ENCODE peak calls at places on chromosomes 2 and 18, in six cellular contexts. One of them, this sample, is unnamed.

GRCh38 chr2:66322481-66322880 is 112.4 kb upstream of the MEIS1 start:
- DNase-seq in RCC 7860: no peak
- DNase-seq in ascending aorta: no peak
- DNase-seq in tibial nerve: no peak
- DNase-seq in NCI-H1092 treated with DMSO at 0.1 percent for 48 hours: no peak
- DNase-seq in foreskin fibroblast: no peak
- DNase-seq in this sample: no peak

GRCh38 chr2:144183744-144184143 is 336.2 kb downstream of the ZEB2 start:
- DNase-seq in RCC 7860: no peak
- DNase-seq in ascending aorta: no peak
- DNase-seq in tibial nerve: no peak
- DNase-seq in NCI-H1092 treated with DMSO at 0.1 percent for 48 hours: no peak
- DNase-seq in foreskin fibroblast: peak
- DNase-seq in this sample: peak

GRCh38 chr2:165847001-165847400 is 53.0 kb upstream of the GALNT3 start:
- DNase-seq in RCC 7860: no peak
- DNase-seq in ascending aorta: no peak
- DNase-seq in tibial nerve: no peak
- DNase-seq in NCI-H1092 treated with DMSO at 0.1 percent for 48 hours: no peak
- DNase-seq in foreskin fibroblast: no peak
- DNase-seq in this sample: no peak

GRCh38 chr2:55231546-55232083 is 478 bp downstream of the CLHC1 start:
- DNase-seq in RCC 7860: no peak
- DNase-seq in ascending aorta: no peak
- DNase-seq in tibial nerve: no peak
- DNase-seq in NCI-H1092 treated with DMSO at 0.1 percent for 48 hours: no peak
- DNase-seq in foreskin fibroblast: no peak
- DNase-seq in this sample: no peak

GRCh38 chr2:26172189-26172865 is 561 bp upstream of the GAREM2 start:
- DNase-seq in RCC 7860: no peak
- DNase-seq in ascending aorta: no peak
- DNase-seq in tibial nerve: no peak
- DNase-seq in NCI-H1092 treated with DMSO at 0.1 percent for 48 hours: no peak
- DNase-seq in foreskin fibroblast: no peak
- DNase-seq in this sample: no peak

GRCh38 chr2:235607541-235608199 is 113.8 kb downstream of the AGAP1 start:
- DNase-seq in RCC 7860: no peak
- DNase-seq in ascending aorta: no peak
- DNase-seq in tibial nerve: no peak
- DNase-seq in NCI-H1092 treated with DMSO at 0.1 percent for 48 hours: no peak
- DNase-seq in foreskin fibroblast: peak
- DNase-seq in this sample: no peak

GRCh38 chr18:63879684-63880083 is 7.8 kb upstream of the SERPINB2 start:
- DNase-seq in RCC 7860: peak
- DNase-seq in ascending aorta: no peak
- DNase-seq in tibial nerve: no peak
- DNase-seq in NCI-H1092 treated with DMSO at 0.1 percent for 48 hours: no peak
- DNase-seq in foreskin fibroblast: no peak
- DNase-seq in this sample: no peak

GRCh38 chr2:207481924-207482323 is 47.8 kb upstream of the CREB1 start:
- DNase-seq in RCC 7860: no peak
- DNase-seq in ascending aorta: no peak
- DNase-seq in tibial nerve: no peak
- DNase-seq in NCI-H1092 treated with DMSO at 0.1 percent for 48 hours: no peak
- DNase-seq in foreskin fibroblast: no peak
- DNase-seq in this sample: no peak

GRCh38 chr2:227661827-227662226 is 4.8 kb upstream of the SCYGR5 start:
- DNase-seq in RCC 7860: no peak
- DNase-seq in ascending aorta: no peak
- DNase-seq in tibial nerve: no peak
- DNase-seq in NCI-H1092 treated with DMSO at 0.1 percent for 48 hours: no peak
- DNase-seq in foreskin fibroblast: no peak
- DNase-seq in this sample: no peak

GRCh38 chr2:134206573-134206972 is 47.3 kb upstream of the MGAT5 start:
- DNase-seq in RCC 7860: peak
- DNase-seq in ascending aorta: no peak
- DNase-seq in tibial nerve: no peak
- DNase-seq in NCI-H1092 treated with DMSO at 0.1 percent for 48 hours: no peak
- DNase-seq in foreskin fibroblast: peak
- DNase-seq in this sample: no peak

GRCh38 chr18:62572456-62572855 is 49.6 kb downstream of the ZCCHC2 start:
- DNase-seq in RCC 7860: no peak
- DNase-seq in ascending aorta: no peak
- DNase-seq in tibial nerve: no peak
- DNase-seq in NCI-H1092 treated with DMSO at 0.1 percent for 48 hours: no peak
- DNase-seq in foreskin fibroblast: no peak
- DNase-seq in this sample: no peak

GRCh38 chr2:61178603-61179545 is 16.9 kb downstream of the C2orf74 start:
- DNase-seq in RCC 7860: no peak
- DNase-seq in ascending aorta: no peak
- DNase-seq in tibial nerve: no peak
- DNase-seq in NCI-H1092 treated with DMSO at 0.1 percent for 48 hours: no peak
- DNase-seq in foreskin fibroblast: no peak
- DNase-seq in this sample: no peak

GRCh38 chr2:112523291-112523777 is 18.9 kb upstream of the POLR1B start:
- DNase-seq in RCC 7860: no peak
- DNase-seq in ascending aorta: no peak
- DNase-seq in tibial nerve: no peak
- DNase-seq in NCI-H1092 treated with DMSO at 0.1 percent for 48 hours: no peak
- DNase-seq in foreskin fibroblast: no peak
- DNase-seq in this sample: no peak

GRCh38 chr2:12334289-12335003 is 382.3 kb upstream of the TRIB2 start:
- DNase-seq in RCC 7860: no peak
- DNase-seq in ascending aorta: no peak
- DNase-seq in tibial nerve: no peak
- DNase-seq in NCI-H1092 treated with DMSO at 0.1 percent for 48 hours: no peak
- DNase-seq in foreskin fibroblast: no peak
- DNase-seq in this sample: no peak

GRCh38 chr2:53715568-53715967 is 52.0 kb upstream of the CHAC2 start:
- DNase-seq in RCC 7860: no peak
- DNase-seq in ascending aorta: no peak
- DNase-seq in tibial nerve: no peak
- DNase-seq in NCI-H1092 treated with DMSO at 0.1 percent for 48 hours: peak
- DNase-seq in foreskin fibroblast: no peak
- DNase-seq in this sample: no peak

GRCh38 chr2:46481541-46482193 is 2.3 kb downstream of the TMEM247 start:
- DNase-seq in RCC 7860: peak
- DNase-seq in ascending aorta: no peak
- DNase-seq in tibial nerve: no peak
- DNase-seq in NCI-H1092 treated with DMSO at 0.1 percent for 48 hours: peak
- DNase-seq in foreskin fibroblast: peak
- DNase-seq in this sample: no peak

GRCh38 chr2:10407841-10408648 is 40.1 kb downstream of the ODC1 start:
- DNase-seq in RCC 7860: peak
- DNase-seq in ascending aorta: no peak
- DNase-seq in tibial nerve: peak
- DNase-seq in NCI-H1092 treated with DMSO at 0.1 percent for 48 hours: no peak
- DNase-seq in foreskin fibroblast: peak
- DNase-seq in this sample: peak

GRCh38 chr2:142044168-142044567 is 86.6 kb downstream of the LRP1B start:
- DNase-seq in RCC 7860: no peak
- DNase-seq in ascending aorta: no peak
- DNase-seq in tibial nerve: no peak
- DNase-seq in NCI-H1092 treated with DMSO at 0.1 percent for 48 hours: no peak
- DNase-seq in foreskin fibroblast: no peak
- DNase-seq in this sample: no peak

GRCh38 chr2:693606-694005 is 16.4 kb upstream of the TMEM18 start:
- DNase-seq in RCC 7860: no peak
- DNase-seq in ascending aorta: no peak
- DNase-seq in tibial nerve: no peak
- DNase-seq in NCI-H1092 treated with DMSO at 0.1 percent for 48 hours: no peak
- DNase-seq in foreskin fibroblast: peak
- DNase-seq in this sample: no peak

GRCh38 chr2:219131327-219131726 is 29.3 kb downstream of the NHEJ1 start:
- DNase-seq in RCC 7860: no peak
- DNase-seq in ascending aorta: no peak
- DNase-seq in tibial nerve: no peak
- DNase-seq in NCI-H1092 treated with DMSO at 0.1 percent for 48 hours: no peak
- DNase-seq in foreskin fibroblast: no peak
- DNase-seq in this sample: no peak

GRCh38 chr2:179226203-179226960 is 38.2 kb downstream of the SESTD1 start:
- DNase-seq in RCC 7860: no peak
- DNase-seq in ascending aorta: no peak
- DNase-seq in tibial nerve: no peak
- DNase-seq in NCI-H1092 treated with DMSO at 0.1 percent for 48 hours: peak
- DNase-seq in foreskin fibroblast: no peak
- DNase-seq in this sample: no peak

GRCh38 chr2:64655873-64656272 is 2.2 kb upstream of the SERTAD2 start:
- DNase-seq in RCC 7860: no peak
- DNase-seq in ascending aorta: no peak
- DNase-seq in tibial nerve: no peak
- DNase-seq in NCI-H1092 treated with DMSO at 0.1 percent for 48 hours: no peak
- DNase-seq in foreskin fibroblast: no peak
- DNase-seq in this sample: no peak

GRCh38 chr18:48904086-48904485 is 46.7 kb downstream of the SMAD7 start:
- DNase-seq in RCC 7860: no peak
- DNase-seq in ascending aorta: no peak
- DNase-seq in tibial nerve: no peak
- DNase-seq in NCI-H1092 treated with DMSO at 0.1 percent for 48 hours: no peak
- DNase-seq in foreskin fibroblast: peak
- DNase-seq in this sample: no peak

GRCh38 chr2:69185807-69186206 is 172.8 kb downstream of the ANTXR1 start:
- DNase-seq in RCC 7860: peak
- DNase-seq in ascending aorta: no peak
- DNase-seq in tibial nerve: no peak
- DNase-seq in NCI-H1092 treated with DMSO at 0.1 percent for 48 hours: no peak
- DNase-seq in foreskin fibroblast: no peak
- DNase-seq in this sample: no peak

GRCh38 chr2:237403024-237403882 is 10.7 kb downstream of the COL6A3 start:
- DNase-seq in RCC 7860: no peak
- DNase-seq in ascending aorta: no peak
- DNase-seq in tibial nerve: peak
- DNase-seq in NCI-H1092 treated with DMSO at 0.1 percent for 48 hours: no peak
- DNase-seq in foreskin fibroblast: peak
- DNase-seq in this sample: no peak

GRCh38 chr2:54768772-54769428 is 45.4 kb downstream of the EML6 start:
- DNase-seq in RCC 7860: no peak
- DNase-seq in ascending aorta: no peak
- DNase-seq in tibial nerve: no peak
- DNase-seq in NCI-H1092 treated with DMSO at 0.1 percent for 48 hours: no peak
- DNase-seq in foreskin fibroblast: no peak
- DNase-seq in this sample: no peak

GRCh38 chr18:54102123-54102522 is 122.3 kb downstream of the MBD2 start:
- DNase-seq in RCC 7860: no peak
- DNase-seq in ascending aorta: no peak
- DNase-seq in tibial nerve: no peak
- DNase-seq in NCI-H1092 treated with DMSO at 0.1 percent for 48 hours: no peak
- DNase-seq in foreskin fibroblast: no peak
- DNase-seq in this sample: no peak

GRCh38 chr18:7946724-7947377 is 379.7 kb downstream of the PTPRM start:
- DNase-seq in RCC 7860: peak
- DNase-seq in ascending aorta: no peak
- DNase-seq in tibial nerve: no peak
- DNase-seq in NCI-H1092 treated with DMSO at 0.1 percent for 48 hours: peak
- DNase-seq in foreskin fibroblast: peak
- DNase-seq in this sample: no peak

GRCh38 chr2:28558918-28559317 is 63.1 kb downstream of the PLB1 start:
- DNase-seq in RCC 7860: no peak
- DNase-seq in ascending aorta: no peak
- DNase-seq in tibial nerve: no peak
- DNase-seq in NCI-H1092 treated with DMSO at 0.1 percent for 48 hours: peak
- DNase-seq in foreskin fibroblast: no peak
- DNase-seq in this sample: no peak

GRCh38 chr2:114661926-114662670 is 219.7 kb downstream of the DPP10 start:
- DNase-seq in RCC 7860: no peak
- DNase-seq in ascending aorta: no peak
- DNase-seq in tibial nerve: no peak
- DNase-seq in NCI-H1092 treated with DMSO at 0.1 percent for 48 hours: peak
- DNase-seq in foreskin fibroblast: no peak
- DNase-seq in this sample: no peak

GRCh38 chr2:98898423-98898841 is 37.6 kb downstream of the CRACDL start:
- DNase-seq in RCC 7860: no peak
- DNase-seq in ascending aorta: no peak
- DNase-seq in tibial nerve: no peak
- DNase-seq in NCI-H1092 treated with DMSO at 0.1 percent for 48 hours: no peak
- DNase-seq in foreskin fibroblast: no peak
- DNase-seq in this sample: no peak

GRCh38 chr18:35076126-35076525 is 34.9 kb downstream of the MAPRE2 start:
- DNase-seq in RCC 7860: no peak
- DNase-seq in ascending aorta: no peak
- DNase-seq in tibial nerve: no peak
- DNase-seq in NCI-H1092 treated with DMSO at 0.1 percent for 48 hours: no peak
- DNase-seq in foreskin fibroblast: no peak
- DNase-seq in this sample: no peak

GRCh38 chr18:61554946-61555361 is 221.7 kb downstream of the CDH20 start:
- DNase-seq in RCC 7860: no peak
- DNase-seq in ascending aorta: no peak
- DNase-seq in tibial nerve: no peak
- DNase-seq in NCI-H1092 treated with DMSO at 0.1 percent for 48 hours: no peak
- DNase-seq in foreskin fibroblast: no peak
- DNase-seq in this sample: no peak

GRCh38 chr18:76134631-76135030 is 360.4 kb downstream of the ZNF516 start:
- DNase-seq in RCC 7860: no peak
- DNase-seq in ascending aorta: no peak
- DNase-seq in tibial nerve: no peak
- DNase-seq in NCI-H1092 treated with DMSO at 0.1 percent for 48 hours: no peak
- DNase-seq in foreskin fibroblast: no peak
- DNase-seq in this sample: no peak

GRCh38 chr2:54803783-54804758 is 80.6 kb downstream of the EML6 start:
- DNase-seq in RCC 7860: no peak
- DNase-seq in ascending aorta: no peak
- DNase-seq in tibial nerve: no peak
- DNase-seq in NCI-H1092 treated with DMSO at 0.1 percent for 48 hours: no peak
- DNase-seq in foreskin fibroblast: no peak
- DNase-seq in this sample: no peak

GRCh38 chr2:14915983-14916382 is 283.5 kb downstream of the LRATD1 start:
- DNase-seq in RCC 7860: no peak
- DNase-seq in ascending aorta: no peak
- DNase-seq in tibial nerve: no peak
- DNase-seq in NCI-H1092 treated with DMSO at 0.1 percent for 48 hours: no peak
- DNase-seq in foreskin fibroblast: no peak
- DNase-seq in this sample: no peak

GRCh38 chr2:174337337-174338154 is 2.8 kb downstream of the SP9 start:
- DNase-seq in RCC 7860: no peak
- DNase-seq in ascending aorta: no peak
- DNase-seq in tibial nerve: no peak
- DNase-seq in NCI-H1092 treated with DMSO at 0.1 percent for 48 hours: no peak
- DNase-seq in foreskin fibroblast: no peak
- DNase-seq in this sample: no peak

GRCh38 chr2:197506658-197507057 is 6.5 kb downstream of the HSPE1 start:
- DNase-seq in RCC 7860: no peak
- DNase-seq in ascending aorta: no peak
- DNase-seq in tibial nerve: no peak
- DNase-seq in NCI-H1092 treated with DMSO at 0.1 percent for 48 hours: no peak
- DNase-seq in foreskin fibroblast: no peak
- DNase-seq in this sample: no peak

GRCh38 chr18:62458346-62458745 is 64.5 kb upstream of the ZCCHC2 start:
- DNase-seq in RCC 7860: no peak
- DNase-seq in ascending aorta: no peak
- DNase-seq in tibial nerve: no peak
- DNase-seq in NCI-H1092 treated with DMSO at 0.1 percent for 48 hours: no peak
- DNase-seq in foreskin fibroblast: no peak
- DNase-seq in this sample: peak